ENCODE peak calls at places on chromosomes 5 and 9, in seven cellular contexts. M, W, F, T, E, Q and G are unnamed samples.

GRCh38 chr5:54454602-54455001 is 897 bp upstream of the HSPB3 start:
- DNase-seq in M (no peak), W (no peak), F (no peak), T (no peak), E (no peak), Q (no peak), G (no peak)

GRCh38 chr9:6567140-6567591 is 78.4 kb downstream of the GLDC start:
- DNase-seq in M (no peak), W (no peak), F (no peak), T (peak; percentile 92), E (no peak), Q (peak; percentile 88), G (no peak)

GRCh38 chr9:131287366-131287765 is 2.2 kb upstream of the PLPP7 start:
- DNase-seq in M (no peak), W (no peak), F (no peak), T (no peak), E (no peak), Q (no peak), G (no peak)

GRCh38 chr5:122063836-122064235 is 14.2 kb downstream of the LOX start:
- DNase-seq in M (no peak), W (no peak), F (no peak), T (peak; percentile 68), E (no peak), Q (peak; percentile 45), G (no peak)

GRCh38 chr9:129333961-129334743 is 156.1 kb upstream of the IER5L start:
- DNase-seq in M (peak; percentile 84), W (peak; percentile 92), F (peak; percentile 35), T (peak; percentile 95), E (peak; percentile 83), Q (peak; percentile 96), G (peak; percentile 81)

GRCh38 chr9:107274953-107275422 is 8.1 kb upstream of the RAD23B start:
- DNase-seq in M (no peak), W (no peak), F (no peak), T (peak; percentile 98), E (peak; percentile 50), Q (peak; percentile 100), G (no peak)

GRCh38 chr5:149211566-149211965 is 60.1 kb upstream of the AFAP1L1 start:
- DNase-seq in M (no peak), W (no peak), F (no peak), T (peak; percentile 68), E (no peak), Q (peak; percentile 77), G (no peak)

GRCh38 chr9:74949859-74950258 is 2.9 kb downstream of the C9orf40 start:
- DNase-seq in M (no peak), W (no peak), F (no peak), T (no peak), E (no peak), Q (no peak), G (no peak)

GRCh38 chr5:12772276-12772675 is 868.0 kb upstream of the CTNND2 start:
- DNase-seq in M (no peak), W (no peak), F (no peak), T (no peak), E (no peak), Q (no peak), G (no peak)

GRCh38 chr5:99922386-99922785 is 612.8 kb upstream of the FAM174A start:
- DNase-seq in M (no peak), W (no peak), F (no peak), T (no peak), E (no peak), Q (no peak), G (no peak)

GRCh38 chr5:75412111-75412990 is 75.3 kb downstream of the HMGCR start:
- DNase-seq in M (no peak), W (no peak), F (no peak), T (peak; percentile 78), E (no peak), Q (no peak), G (no peak)

GRCh38 chr9:112248722-112249121 is 73.6 kb upstream of the SUSD1 start:
- DNase-seq in M (no peak), W (no peak), F (no peak), T (peak; percentile 22), E (no peak), Q (peak; percentile 47), G (no peak)

GRCh38 chr9:93329632-93330286 is 121.7 kb upstream of the FAM120A start:
- DNase-seq in M (no peak), W (no peak), F (no peak), T (no peak), E (no peak), Q (no peak), G (no peak)

GRCh38 chr5:191036-191948 is at the start of gene LRRC14B:
- DNase-seq in M (no peak), W (peak; percentile 97), F (no peak), T (no peak), E (no peak), Q (no peak), G (peak; percentile 29)

GRCh38 chr5:180823346-180823745 is 20.7 kb upstream of the MGAT1 start:
- DNase-seq in M (no peak), W (no peak), F (no peak), T (no peak), E (no peak), Q (no peak), G (no peak)

GRCh38 chr9:106590759-106591505 is 272.0 kb upstream of the ZNF462 start:
- DNase-seq in M (no peak), W (no peak), F (no peak), T (peak; percentile 19), E (no peak), Q (peak; percentile 2), G (no peak)

GRCh38 chr9:134181648-134182034 is 17.3 kb upstream of the RNU6ATAC start:
- DNase-seq in M (peak; percentile 62), W (peak; percentile 96), F (peak; percentile 19), T (no peak), E (no peak), Q (no peak), G (peak; percentile 40)

GRCh38 chr9:133874061-133874638 is 118.0 kb downstream of the VAV2 start:
- DNase-seq in M (no peak), W (no peak), F (no peak), T (no peak), E (peak; percentile 31), Q (peak; percentile 45), G (no peak)

GRCh38 chr5:39024005-39024404 is 50.2 kb downstream of the RICTOR start:
- DNase-seq in M (no peak), W (no peak), F (no peak), T (no peak), E (no peak), Q (no peak), G (no peak)

GRCh38 chr5:1536298-1537165 is 12.8 kb upstream of the LPCAT1 start:
- DNase-seq in M (no peak), W (peak; percentile 62), F (no peak), T (no peak), E (no peak), Q (peak; percentile 29), G (peak; percentile 62)

GRCh38 chr5:137432376-137432775 is 66.8 kb downstream of the SPOCK1 start:
- DNase-seq in M (no peak), W (no peak), F (no peak), T (no peak), E (no peak), Q (no peak), G (no peak)

GRCh38 chr5:96794757-96795156 is 13.0 kb downstream of the ERAP1 start:
- DNase-seq in M (no peak), W (no peak), F (no peak), T (no peak), E (no peak), Q (no peak), G (no peak)

GRCh38 chr9:93622725-93623124 is 46.3 kb downstream of the PHF2 start:
- DNase-seq in M (no peak), W (no peak), F (no peak), T (no peak), E (no peak), Q (no peak), G (no peak)

GRCh38 chr5:167160388-167160787 is 1131.1 kb upstream of the WWC1 start:
- DNase-seq in M (no peak), W (no peak), F (no peak), T (no peak), E (no peak), Q (no peak), G (no peak)

GRCh38 chr5:29351170-29351569 is 1842.3 kb upstream of the CDH6 start:
- DNase-seq in M (no peak), W (no peak), F (no peak), T (no peak), E (no peak), Q (no peak), G (no peak)

DNA sequence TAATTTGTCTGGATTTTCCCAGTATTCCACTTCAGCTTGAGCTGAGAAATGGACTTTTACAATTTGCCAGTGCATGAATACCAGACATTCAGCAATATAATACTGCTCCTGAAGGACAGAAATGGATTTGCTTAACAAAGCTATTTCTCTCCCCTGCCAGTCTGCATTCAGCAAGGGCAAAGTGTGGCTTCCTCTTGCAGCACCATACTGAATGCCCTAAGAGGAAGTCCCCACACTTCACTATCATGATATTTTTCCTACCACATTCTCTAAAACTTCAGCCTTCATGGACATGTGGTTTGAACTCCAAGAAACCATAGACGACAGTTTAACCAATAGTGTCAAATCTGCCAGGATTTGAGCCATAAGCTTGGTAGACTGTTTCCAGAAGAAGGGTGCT is 19.8 kb upstream of the TLE4 start:
- DNase-seq in M (no peak), W (no peak), F (no peak), T (no peak), E (no peak), Q (no peak), G (no peak)
- TF ChIP-seq CTCF in M (no peak), W (no peak), F (no peak), T (no peak), E (no peak), Q (no peak), G (no peak)

GRCh38 chr9:116174347-116174746 is 20.8 kb downstream of the PAPPA start:
- DNase-seq in M (no peak), W (no peak), F (no peak), T (peak; percentile 51), E (no peak), Q (no peak), G (no peak)

GRCh38 chr9:116178481-116179211 is 25.1 kb downstream of the PAPPA start:
- DNase-seq in M (no peak), W (no peak), F (no peak), T (no peak), E (no peak), Q (no peak), G (no peak)

DNA sequence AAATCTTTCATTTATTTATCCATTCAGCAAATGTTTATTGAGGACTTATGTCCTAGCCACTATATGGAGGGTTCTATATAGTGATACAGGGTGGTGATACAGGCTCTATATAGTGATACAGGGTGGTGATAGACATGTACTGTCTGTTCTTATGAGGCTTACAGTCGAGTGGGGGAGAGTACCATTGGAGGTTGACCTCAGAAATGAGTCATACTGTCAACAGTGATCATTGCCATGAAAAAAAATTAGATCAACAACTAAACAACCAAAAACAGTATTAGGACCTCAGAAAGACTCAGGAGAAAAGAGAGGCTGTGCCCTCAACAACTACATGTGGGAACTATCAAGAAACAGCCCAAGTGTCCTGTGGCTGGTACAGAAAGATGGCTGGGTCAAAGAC is 22.0 kb downstream of the PAPPA start:
- DNase-seq in M (no peak), W (no peak), F (no peak), T (peak; percentile 43), E (no peak), Q (no peak), G (no peak)
- TF ChIP-seq CTCF in M (no peak), W (no peak), F (no peak), T (no peak), E (no peak), Q (no peak), G (no peak)

GRCh38 chr5:147887026-147887627 is 8.6 kb downstream of the SCGB3A2 start:
- DNase-seq in M (no peak), W (no peak), F (no peak), T (peak; percentile 60), E (no peak), Q (peak; percentile 16), G (no peak)
- TF ChIP-seq CTCF in M (peak; percentile 77), W (peak; percentile 75), F (peak; percentile 54), T (peak; percentile 65), E (no peak), Q (peak; percentile 45), G (peak; percentile 74)

GRCh38 chr9:84261082-84261746 is 79.3 kb downstream of the SLC28A3 start:
- DNase-seq in M (peak; percentile 80), W (peak; percentile 80), F (peak; percentile 68), T (peak; percentile 83), E (peak; percentile 75), Q (peak; percentile 83), G (peak; percentile 60)
- TF ChIP-seq CTCF in M (peak; percentile 97), W (peak; percentile 95), F (peak; percentile 90), T (peak; percentile 94), E (no peak), Q (peak; percentile 98), G (peak; percentile 91)